ENCODE peak calls at places on chromosome 17, in five cellular contexts. H is AG04450; S is stimulated activated CD8-positive, alpha-beta memory T cell treated with anti-CD3 and anti-CD28 coated beads, Interleukin-7, amount 100 ng/mL, for 1 hour; O is neural crest cell; A is NCI-H2107. Y is an unnamed sample.

GRCh38 chr17:14103821-14104220 is 34.5 kb downstream of the COX10 start:
- DNase-seq in A (no peak), O (no peak), S (no peak), H (no peak), Y (no peak)

GRCh38 chr17:49836111-49837030 is 11.5 kb downstream of the TAC4 start:
- DNase-seq in A (no peak), O (no peak), H (no peak), S (no peak), Y (no peak)

GRCh38 chr17:17198281-17198680 is 7.9 kb downstream of the PLD6 start:
- DNase-seq in H (no peak), O (no peak), A (no peak), S (no peak), Y (no peak)

GRCh38 chr17:13346081-13346533 is 255.6 kb downstream of the HS3ST3A1 start:
- DNase-seq in H (peak), O (no peak), A (no peak), S (no peak), Y (no peak)

GRCh38 chr17:57084361-57084801 is 665 bp upstream of the AKAP1 start:
- DNase-seq in A (no peak), O (no peak), H (no peak), S (no peak), Y (no peak)

GRCh38 chr17:41413982-41414381 is 10.4 kb downstream of the KRT37 start:
- DNase-seq in A (no peak), H (no peak), O (no peak), S (no peak), Y (no peak)

GRCh38 chr17:28811594-28812135 is 30.9 kb downstream of the FAM222B start:
- DNase-seq in O (no peak), A (no peak), H (no peak), S (no peak), Y (no peak)

GRCh38 chr17:81831957-81832607 is 1.0 kb downstream of the MCRIP1 start:
- DNase-seq in O (no peak), S (peak), A (no peak), H (no peak), Y (no peak)

GRCh38 chr17:60154616-60155426 is 5.0 kb downstream of the CA4 start:
- DNase-seq in A (no peak), O (no peak), H (no peak), S (no peak), Y (no peak)

GRCh38 chr17:3835410-3836229 is 10.4 kb downstream of the NCBP3 start:
- DNase-seq in O (no peak), A (no peak), H (no peak), S (no peak), Y (no peak)

GRCh38 chr17:47315451-47316266 is 8.1 kb upstream of the EFCAB13 start:
- DNase-seq in H (peak), A (peak), S (no peak), O (no peak), Y (no peak)

GRCh38 chr17:34886831-34887230 is 74.4 kb downstream of the CCT6B start:
- DNase-seq in S (no peak), O (no peak), A (no peak), H (no peak), Y (no peak)

GRCh38 chr17:83203073-83203471 is 123.7 kb downstream of the METRNL start:
- DNase-seq in H (peak), A (no peak), S (no peak), O (no peak), Y (peak)

GRCh38 chr17:66829386-66829864 is 5.5 kb upstream of the CACNG5 start:
- DNase-seq in S (no peak), O (peak), H (peak), A (no peak), Y (no peak)

GRCh38 chr17:11953924-11954323 is 43.4 kb downstream of the ZNF18 start:
- DNase-seq in H (no peak), O (no peak), S (no peak), A (no peak), Y (no peak)

GRCh38 chr17:40992666-40993065 is 1.3 kb downstream of the KRTAP3-3 start:
- DNase-seq in S (no peak), H (no peak), A (no peak), O (no peak), Y (no peak)

Y was measured in ascending aorta.